ENCODE peak calls at places on chromosomes 3 and 15, in seven cellular contexts. C, A, D, P, G, I and T are unnamed samples.

GRCh38 chr3:106309274-106309673 is 440.5 kb upstream of the CBLB start:
- DNase-seq in P (no peak), D (no peak), I (no peak), A (no peak), G (no peak), C (no peak), T (no peak)

GRCh38 chr3:70000563-70001081 is 1.1 kb downstream of the SAMMSON start:
- DNase-seq in A (no peak), P (no peak), G (no peak), I (no peak), C (no peak), D (no peak), T (no peak)

GRCh38 chr3:9793161-9793781 is 389 bp downstream of the ARPC4 start:
- DNase-seq in P (no peak), C (no peak), D (peak), I (no peak), A (peak), G (peak), T (no peak)

GRCh38 chr3:49701388-49702077 is 12.2 kb downstream of the RNF123 start:
- DNase-seq in D (no peak), C (no peak), A (no peak), G (peak), I (peak), P (no peak), T (no peak)

GRCh38 chr15:96293446-96293845 is 37.1 kb upstream of the NR2F2 start:
- DNase-seq in C (no peak), P (no peak), A (no peak), D (no peak), G (no peak), I (no peak), T (no peak)

GRCh38 chr15:39629376-39629775 is 48.5 kb downstream of the THBS1 start:
- DNase-seq in C (no peak), P (no peak), D (no peak), G (no peak), I (no peak), A (no peak), T (no peak)

GRCh38 chr3:55488398-55489055 is 1.4 kb upstream of the WNT5A start:
- DNase-seq in A (peak), G (peak), D (peak), P (no peak), I (peak), C (no peak), T (peak)

GRCh38 chr3:78496458-78496857 is 1271.3 kb downstream of the ROBO1 start:
- DNase-seq in C (no peak), P (no peak), I (no peak), G (no peak), D (no peak), A (no peak), T (no peak)

GRCh38 chr3:157958471-157958870 is 147.7 kb downstream of the SHOX2 start:
- DNase-seq in C (no peak), A (no peak), I (peak), D (no peak), G (no peak), P (no peak), T (no peak)

GRCh38 chr3:16300881-16301359 is 35.9 kb downstream of the OXNAD1 start:
- DNase-seq in I (no peak), C (peak), D (no peak), A (no peak), G (no peak), P (no peak), T (no peak)

GRCh38 chr15:25773248-25773647 is 89.9 kb downstream of the ATP10A start:
- DNase-seq in G (no peak), P (no peak), C (no peak), D (no peak), A (no peak), I (no peak), T (no peak)

GRCh38 chr3:172106989-172107388 is 67.6 kb downstream of the FNDC3B start:
- DNase-seq in I (no peak), A (no peak), D (no peak), P (no peak), G (no peak), C (peak), T (no peak)

GRCh38 chr3:143627336-143627735 is 220.9 kb downstream of the SLC9A9 start:
- DNase-seq in C (no peak), I (no peak), P (no peak), A (no peak), D (peak), G (no peak), T (no peak)

GRCh38 chr3:3191675-3192480 is 12.4 kb upstream of the CRBN start:
- DNase-seq in P (no peak), I (no peak), A (no peak), C (no peak), D (peak), G (no peak), T (no peak)

GRCh38 chr15:85168642-85169173 is 187.1 kb downstream of the PDE8A start:
- DNase-seq in A (peak), D (peak), P (no peak), C (peak), I (peak), G (peak), T (no peak)

GRCh38 chr3:30273304-30274072 is 332.9 kb upstream of the TGFBR2 start:
- DNase-seq in P (no peak), I (no peak), D (no peak), C (no peak), A (no peak), G (no peak), T (no peak)

GRCh38 chr3:123804676-123805075 is 79.5 kb downstream of the MYLK start:
- DNase-seq in G (no peak), D (no peak), C (no peak), A (no peak), I (peak), P (no peak), T (no peak)

GRCh38 chr15:55094152-55094551 is 102.6 kb downstream of the RSL24D1 start:
- DNase-seq in C (no peak), P (no peak), A (no peak), G (no peak), D (no peak), I (no peak), T (no peak)

DNA sequence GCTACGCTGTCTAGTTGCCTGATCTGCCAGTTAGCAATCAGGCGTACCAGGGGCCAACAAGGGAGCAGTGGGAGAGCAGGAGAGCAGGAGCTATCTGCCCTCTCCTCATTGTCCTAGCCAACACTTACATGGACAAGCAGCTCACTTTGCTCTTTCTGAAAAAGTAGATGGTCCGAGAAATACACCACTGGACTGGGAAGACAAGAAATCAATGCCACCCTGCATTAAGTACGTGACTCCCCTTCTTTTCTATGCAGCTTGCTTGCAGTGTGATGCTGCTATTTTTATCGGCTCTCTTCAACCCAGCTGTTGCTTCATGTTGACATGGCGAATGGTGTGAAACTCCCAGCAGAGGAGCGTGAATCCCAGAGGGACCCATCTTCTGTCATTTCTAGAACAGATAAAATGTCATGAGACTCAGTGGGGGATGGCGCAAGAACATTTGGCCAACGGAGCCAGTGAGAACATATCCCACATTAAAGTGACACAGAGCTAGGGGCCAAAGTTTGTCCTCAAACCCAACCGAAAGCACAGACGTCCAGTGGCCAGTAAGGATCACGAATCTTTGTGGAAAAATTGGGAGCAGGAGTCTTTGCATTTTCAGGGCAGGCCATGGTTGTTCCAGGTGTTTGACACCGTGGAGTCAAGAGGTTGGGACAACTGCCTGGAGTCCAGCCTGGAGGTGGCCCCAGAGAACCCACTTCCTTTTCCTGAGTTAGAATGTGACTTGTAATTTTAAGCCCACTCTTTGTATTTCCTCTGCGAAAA is 53.7 kb upstream of the MEF2A start:
- DNase-seq in P (no peak), I (no peak), D (peak), C (peak), A (no peak), G (no peak), T (no peak)
- TF ChIP-seq CTCF in P (no peak), I (no peak), D (no peak), C (no peak), A (no peak), G (no peak), T (no peak)

GRCh38 chr3:45343947-45344346 is 44.4 kb upstream of the LARS2 start:
- DNase-seq in G (no peak), C (no peak), D (no peak), A (peak), I (no peak), P (no peak), T (no peak)
- TF ChIP-seq CTCF in G (no peak), C (no peak), D (peak), A (no peak), I (peak), P (no peak), T (no peak)

GRCh38 chr15:45253330-45253729 is 1.3 kb downstream of the SLC28A2 start:
- DNase-seq in D (no peak), G (no peak), P (no peak), C (no peak), I (no peak), A (no peak), T (no peak)
- TF ChIP-seq CTCF in D (peak), G (peak), P (no peak), C (peak), I (peak), A (peak), T (peak)

DNA sequence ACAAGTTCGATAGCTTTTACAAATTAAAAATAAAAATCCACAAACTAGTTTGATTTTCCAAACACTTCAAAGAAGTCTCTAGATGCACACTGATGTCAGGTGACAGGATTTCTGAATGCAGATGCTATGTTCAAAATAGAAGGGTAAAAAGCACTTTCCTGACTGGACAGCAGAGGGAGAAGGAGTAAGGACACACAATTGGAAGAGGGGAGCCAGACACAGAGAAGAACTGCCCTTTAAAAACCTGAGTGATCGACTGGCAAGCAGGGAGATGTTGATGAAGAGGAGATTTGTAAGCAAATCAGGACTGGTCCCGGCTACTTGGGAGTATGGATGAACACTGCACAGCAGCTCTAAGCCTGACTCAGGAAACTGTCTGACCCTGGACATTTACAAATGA is 612.8 kb downstream of the MAGI1 start:
- DNase-seq in P (no peak), I (no peak), D (peak), A (peak), C (no peak), G (peak), T (no peak)
- TF ChIP-seq CTCF in P (peak), I (peak), D (peak), A (peak), C (no peak), G (no peak), T (peak)

GRCh38 chr3:113557374-113557773 is 25.0 kb downstream of the SIDT1 start:
- DNase-seq in C (no peak), D (peak), A (peak), P (no peak), I (no peak), G (no peak), T (no peak)
- TF ChIP-seq CTCF in C (no peak), D (peak), A (no peak), P (no peak), I (no peak), G (no peak), T (no peak)

GRCh38 chr3:186487037-186487436 is 57.1 kb downstream of the CRYGS start:
- DNase-seq in C (no peak), P (no peak), G (no peak), I (no peak), D (no peak), A (no peak), T (no peak)

GRCh38 chr3:186483611-186484340 is 60.4 kb downstream of the CRYGS start:
- DNase-seq in C (no peak), G (no peak), A (no peak), I (no peak), P (no peak), D (no peak), T (no peak)

GRCh38 chr3:186489507-186489906 is 54.7 kb downstream of the CRYGS start:
- DNase-seq in I (no peak), D (no peak), P (no peak), C (no peak), A (no peak), G (no peak), T (no peak)

GRCh38 chr3:186492594-186492993 is 51.6 kb downstream of the CRYGS start:
- DNase-seq in C (no peak), A (no peak), D (peak), I (no peak), P (no peak), G (no peak), T (no peak)

DNA sequence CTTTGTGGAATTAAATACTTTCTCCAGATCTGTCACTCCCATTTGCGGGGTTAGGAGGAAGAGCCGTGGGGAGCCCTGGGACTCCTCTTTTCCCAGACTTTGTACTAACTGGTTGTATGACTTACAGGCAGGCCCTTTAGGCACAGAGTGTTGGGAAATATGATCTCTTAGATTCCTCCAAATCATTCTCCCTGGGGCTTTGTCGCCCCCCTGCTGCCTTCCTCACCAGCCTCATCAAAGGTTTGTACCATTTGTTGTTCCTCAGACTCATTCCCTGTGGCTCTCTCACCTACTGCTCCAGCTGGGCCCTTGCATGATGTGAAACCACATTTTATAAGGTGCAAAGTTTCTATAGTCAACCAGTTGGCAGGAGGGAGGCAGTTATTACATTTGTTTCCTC is 56.4 kb downstream of the CRYGS start:
- DNase-seq in D (no peak), P (no peak), C (no peak), A (no peak), G (no peak), I (no peak), T (no peak)
- TF ChIP-seq CTCF in D (no peak), P (no peak), C (no peak), A (no peak), G (no peak), I (no peak), T (no peak)

DNA sequence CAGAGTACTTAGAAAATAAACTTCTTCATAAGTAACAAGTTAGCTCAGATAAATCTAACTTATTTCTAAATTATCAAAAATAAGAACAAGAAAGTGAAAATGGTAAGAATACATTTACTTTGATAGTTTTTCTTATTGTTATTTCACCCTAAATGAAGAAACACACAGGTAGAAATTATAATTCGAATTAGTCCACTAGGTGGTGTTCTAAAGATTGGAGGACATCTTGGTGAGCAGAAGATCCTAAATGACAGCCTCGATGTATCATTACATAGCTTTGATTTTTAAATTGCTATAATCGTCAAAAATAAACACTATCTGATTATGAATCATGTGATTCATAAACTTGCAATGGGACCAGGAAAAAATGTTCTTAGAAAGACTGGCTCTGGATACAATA is 280.8 kb upstream of the UBE2E2 start:
- DNase-seq in C (peak), G (no peak), I (no peak), D (no peak), P (no peak), A (no peak), T (no peak)
- TF ChIP-seq CTCF in C (peak), G (peak), I (no peak), D (peak), P (no peak), A (no peak), T (peak)

GRCh38 chr3:117019082-117019713 is 309.6 kb downstream of the TUSC7 start:
- DNase-seq in P (peak), D (peak), A (peak), I (peak), C (peak), G (peak), T (peak)

GRCh38 chr3:117018622-117019021 is 309.0 kb downstream of the TUSC7 start:
- DNase-seq in A (no peak), I (no peak), G (no peak), D (no peak), P (no peak), C (no peak), T (no peak)

GRCh38 chr3:117017135-117017990 is 307.8 kb downstream of the TUSC7 start:
- DNase-seq in P (no peak), C (no peak), G (no peak), A (no peak), D (no peak), I (no peak), T (no peak)

GRCh38 chr3:117011687-117012250 is 302.2 kb downstream of the TUSC7 start:
- DNase-seq in C (no peak), P (no peak), G (no peak), I (no peak), A (no peak), D (no peak), T (no peak)

GRCh38 chr3:117016359-117016758 is 306.8 kb downstream of the TUSC7 start:
- DNase-seq in A (peak), I (peak), C (no peak), D (no peak), P (no peak), G (no peak), T (no peak)
- TF ChIP-seq CTCF in A (no peak), I (no peak), C (no peak), D (no peak), P (no peak), G (no peak), T (no peak)